ENCODE peak calls at places on chromosomes 7 and 10, in six cellular contexts. E is GF-D8, U is skeletal muscle cell, G is NCI-H1092, O is mammary epithelial cell, K is Calu3. Y is an unnamed sample.

GRCh38 chr7:151895695-151896485 is 19.0 kb upstream of the PRKAG2 start:
- DNase-seq in O (peak), U (no peak), E (no peak), G (no peak), K (no peak), Y (no peak)

GRCh38 chr7:129993275-129993674 is 40.5 kb upstream of the UBE2H start:
- DNase-seq in G (no peak), K (no peak), O (no peak), E (no peak), U (no peak), Y (no peak)

GRCh38 chr7:5266148-5267028 is 16.4 kb upstream of the SLC29A4 start:
- DNase-seq in U (no peak), G (no peak), K (no peak), E (no peak), O (no peak), Y (no peak)

GRCh38 chr10:71124921-71125748 is 87.2 kb upstream of the UNC5B start:
- DNase-seq in K (no peak), U (no peak), G (no peak), E (no peak), O (no peak), Y (no peak)

GRCh38 chr7:4712371-4713182 is 30.5 kb downstream of the FOXK1 start:
- DNase-seq in E (no peak), K (peak), G (peak), U (no peak), O (no peak), Y (peak)

GRCh38 chr10:116868722-116869121 is 19.4 kb downstream of the ENO4 start:
- DNase-seq in O (no peak), G (no peak), K (no peak), U (no peak), E (no peak), Y (no peak)

GRCh38 chr10:104584541-104584940 is 56.5 kb upstream of the SORCS3 start:
- DNase-seq in G (no peak), K (no peak), U (no peak), O (no peak), E (no peak), Y (no peak)

GRCh38 chr10:33377658-33378025 is 43.2 kb upstream of the NRP1 start:
- DNase-seq in O (peak), K (no peak), G (no peak), E (no peak), U (peak), Y (peak)

GRCh38 chr7:94368371-94368791 is 26.3 kb upstream of the COL1A2 start:
- DNase-seq in O (peak), K (no peak), U (peak), E (no peak), G (peak), Y (no peak)

GRCh38 chr7:137592232-137592896 is 248.8 kb upstream of the PTN start:
- DNase-seq in O (peak), E (no peak), U (peak), G (peak), K (peak), Y (peak)

GRCh38 chr10:58473966-58474365 is 38.7 kb upstream of the BICC1 start:
- DNase-seq in O (peak), K (no peak), E (no peak), G (no peak), U (no peak), Y (peak)

GRCh38 chr7:87507446-87507845 is 32.0 kb upstream of the ABCB4 start:
- DNase-seq in O (no peak), G (no peak), U (no peak), K (no peak), E (no peak), Y (no peak)

GRCh38 chr7:23299770-23300300 is 696 bp downstream of the MALSU1 start:
- DNase-seq in G (no peak), O (no peak), K (no peak), U (no peak), E (no peak), Y (no peak)

GRCh38 chr10:76946268-76946667 is 691.3 kb downstream of the KCNMA1 start:
- DNase-seq in K (no peak), E (no peak), G (no peak), U (peak), O (peak), Y (no peak)

GRCh38 chr7:95687759-95688343 is 84.5 kb upstream of the DYNC1I1 start:
- DNase-seq in K (peak), O (peak), E (no peak), G (peak), U (no peak), Y (peak)

GRCh38 chr10:89278034-89278535 is 23.8 kb upstream of the IFIT2 start:
- DNase-seq in O (peak), E (no peak), G (no peak), K (peak), U (peak), Y (peak)

GRCh38 chr7:78197447-78197846 is 398.9 kb downstream of the PHTF2 start:
- DNase-seq in U (peak), E (no peak), O (no peak), G (no peak), K (no peak), Y (no peak)

GRCh38 chr10:119254355-119254754 is 47.0 kb downstream of the GRK5 start:
- DNase-seq in G (no peak), O (no peak), U (no peak), E (no peak), K (no peak), Y (no peak)

GRCh38 chr7:100674441-100675407 is 1.2 kb downstream of the GNB2 start:
- DNase-seq in E (no peak), K (no peak), U (no peak), O (peak), G (peak), Y (no peak)

GRCh38 chr10:26437637-26438461 is at the start of gene APBB1IP:
- DNase-seq in U (no peak), O (no peak), G (no peak), K (peak), E (peak), Y (peak)

GRCh38 chr7:157807510-157807909 is 470.7 kb downstream of the DNAJB6 start:
- DNase-seq in E (no peak), G (no peak), K (no peak), O (no peak), U (no peak), Y (no peak)

GRCh38 chr10:108392286-108392685 is 1227.8 kb upstream of the SORCS1 start:
- DNase-seq in G (no peak), U (peak), O (peak), E (no peak), K (no peak), Y (no peak)

GRCh38 chr7:77434570-77434969 is 18.4 kb upstream of the GSAP start:
- DNase-seq in E (no peak), U (no peak), G (no peak), K (no peak), O (no peak), Y (no peak)

GRCh38 chr7:116727432-116728009 is 55.5 kb downstream of the MET start:
- DNase-seq in K (no peak), G (no peak), U (no peak), O (no peak), E (no peak), Y (no peak)

GRCh38 chr7:26103541-26104070 is 48.4 kb upstream of the NFE2L3 start:
- DNase-seq in G (no peak), E (peak), O (no peak), K (no peak), U (no peak), Y (no peak)